ENCODE peak calls at places on chromosomes 2 and 18, in six cellular contexts. One of them, this sample, is unnamed.

GRCh38 chr2:164773635-164774034 is 68.0 kb downstream of the COBLL1 start:
- DNase-seq in dorsolateral prefrontal cortex: no peak
- DNase-seq in astrocyte of the spinal cord: no peak
- DNase-seq in PC-9: no peak
- DNase-seq in AG10803: no peak
- DNase-seq in astrocyte: no peak
- DNase-seq in this sample: no peak

GRCh38 chr2:17518212-17519154 is at the start of gene RAD51AP2:
- DNase-seq in dorsolateral prefrontal cortex: peak
- DNase-seq in astrocyte: peak
- DNase-seq in AG10803: peak
- DNase-seq in PC-9: peak
- DNase-seq in astrocyte of the spinal cord: peak
- DNase-seq in this sample: peak

GRCh38 chr2:105272176-105272575 is 30.6 kb downstream of the GPR45 start:
- DNase-seq in astrocyte: no peak
- DNase-seq in dorsolateral prefrontal cortex: no peak
- DNase-seq in astrocyte of the spinal cord: no peak
- DNase-seq in AG10803: no peak
- DNase-seq in PC-9: no peak
- DNase-seq in this sample: no peak

GRCh38 chr18:45793295-45793965 is 32.0 kb upstream of the SIGLEC15 start:
- DNase-seq in astrocyte of the spinal cord: peak
- DNase-seq in PC-9: peak
- DNase-seq in AG10803: peak
- DNase-seq in dorsolateral prefrontal cortex: no peak
- DNase-seq in astrocyte: peak
- DNase-seq in this sample: peak

GRCh38 chr18:14074187-14074586 is 58.0 kb downstream of the ZNF519 start:
- DNase-seq in PC-9: no peak
- DNase-seq in astrocyte of the spinal cord: no peak
- DNase-seq in dorsolateral prefrontal cortex: no peak
- DNase-seq in astrocyte: no peak
- DNase-seq in AG10803: no peak
- DNase-seq in this sample: no peak

GRCh38 chr2:85134255-85135065 is 1.3 kb downstream of the TCF7L1 start:
- DNase-seq in AG10803: peak
- DNase-seq in dorsolateral prefrontal cortex: no peak
- DNase-seq in astrocyte of the spinal cord: peak
- DNase-seq in astrocyte: peak
- DNase-seq in PC-9: no peak
- DNase-seq in this sample: no peak

GRCh38 chr2:209613941-209614340 is 157.7 kb upstream of the UNC80 start:
- DNase-seq in dorsolateral prefrontal cortex: no peak
- DNase-seq in AG10803: no peak
- DNase-seq in astrocyte: no peak
- DNase-seq in astrocyte of the spinal cord: no peak
- DNase-seq in PC-9: no peak
- DNase-seq in this sample: no peak

GRCh38 chr2:113156278-113157107 is 17.3 kb upstream of the PSD4 start:
- DNase-seq in dorsolateral prefrontal cortex: no peak
- DNase-seq in AG10803: no peak
- DNase-seq in PC-9: peak
- DNase-seq in astrocyte of the spinal cord: peak
- DNase-seq in astrocyte: no peak
- DNase-seq in this sample: no peak

GRCh38 chr18:61502472-61502871 is 169.2 kb downstream of the CDH20 start:
- DNase-seq in dorsolateral prefrontal cortex: no peak
- DNase-seq in astrocyte of the spinal cord: peak
- DNase-seq in astrocyte: peak
- DNase-seq in AG10803: peak
- DNase-seq in PC-9: no peak
- DNase-seq in this sample: peak

GRCh38 chr2:185522472-185522871 is 216.1 kb upstream of the FSIP2 start:
- DNase-seq in PC-9: no peak
- DNase-seq in astrocyte: no peak
- DNase-seq in dorsolateral prefrontal cortex: no peak
- DNase-seq in AG10803: no peak
- DNase-seq in astrocyte of the spinal cord: no peak
- DNase-seq in this sample: no peak

GRCh38 chr18:61655630-61656029 is 237.2 kb downstream of the RNF152 start:
- DNase-seq in astrocyte: no peak
- DNase-seq in astrocyte of the spinal cord: no peak
- DNase-seq in AG10803: no peak
- DNase-seq in PC-9: no peak
- DNase-seq in dorsolateral prefrontal cortex: no peak
- DNase-seq in this sample: no peak

GRCh38 chr2:128316777-128317185 is 1.9 kb downstream of the HS6ST1 start:
- DNase-seq in astrocyte: no peak
- DNase-seq in PC-9: no peak
- DNase-seq in dorsolateral prefrontal cortex: no peak
- DNase-seq in astrocyte of the spinal cord: no peak
- DNase-seq in AG10803: no peak
- DNase-seq in this sample: no peak

GRCh38 chr2:238729261-238729935 is 118.5 kb upstream of the TWIST2 start:
- DNase-seq in dorsolateral prefrontal cortex: no peak
- DNase-seq in PC-9: no peak
- DNase-seq in AG10803: no peak
- DNase-seq in astrocyte of the spinal cord: no peak
- DNase-seq in astrocyte: no peak
- DNase-seq in this sample: no peak

GRCh38 chr2:46690825-46691224 is 211.5 kb downstream of the TMEM247 start:
- DNase-seq in astrocyte of the spinal cord: peak
- DNase-seq in PC-9: peak
- DNase-seq in astrocyte: peak
- DNase-seq in AG10803: peak
- DNase-seq in dorsolateral prefrontal cortex: no peak
- DNase-seq in this sample: peak

GRCh38 chr18:23890589-23890988 is 124.0 kb upstream of the TTC39C start:
- DNase-seq in astrocyte of the spinal cord: peak
- DNase-seq in dorsolateral prefrontal cortex: no peak
- DNase-seq in astrocyte: peak
- DNase-seq in PC-9: peak
- DNase-seq in AG10803: peak
- DNase-seq in this sample: peak

GRCh38 chr2:54166121-54166773 is 50.8 kb downstream of the ACYP2 start:
- DNase-seq in astrocyte of the spinal cord: no peak
- DNase-seq in astrocyte: no peak
- DNase-seq in AG10803: peak
- DNase-seq in PC-9: no peak
- DNase-seq in dorsolateral prefrontal cortex: no peak
- DNase-seq in this sample: no peak

GRCh38 chr2:179352181-179352580 is 87.5 kb upstream of the SESTD1 start:
- DNase-seq in dorsolateral prefrontal cortex: no peak
- DNase-seq in AG10803: no peak
- DNase-seq in PC-9: no peak
- DNase-seq in astrocyte of the spinal cord: no peak
- DNase-seq in astrocyte: no peak
- DNase-seq in this sample: no peak

GRCh38 chr2:191555092-191555742 is 122.7 kb upstream of the NABP1 start:
- DNase-seq in astrocyte: peak
- DNase-seq in PC-9: peak
- DNase-seq in AG10803: peak
- DNase-seq in astrocyte of the spinal cord: peak
- DNase-seq in dorsolateral prefrontal cortex: peak
- DNase-seq in this sample: peak

GRCh38 chr18:79590191-79591039 is 89.2 kb upstream of the CTDP1 start:
- DNase-seq in astrocyte: no peak
- DNase-seq in PC-9: no peak
- DNase-seq in AG10803: peak
- DNase-seq in astrocyte of the spinal cord: peak
- DNase-seq in dorsolateral prefrontal cortex: no peak
- DNase-seq in this sample: no peak

GRCh38 chr18:39751161-39751560 is 2185.6 kb upstream of the CELF4 start:
- DNase-seq in dorsolateral prefrontal cortex: no peak
- DNase-seq in astrocyte of the spinal cord: peak
- DNase-seq in AG10803: no peak
- DNase-seq in PC-9: no peak
- DNase-seq in astrocyte: peak
- DNase-seq in this sample: no peak

GRCh38 chr2:220103596-220103995 is 476.2 kb downstream of the SLC4A3 start:
- DNase-seq in astrocyte of the spinal cord: no peak
- DNase-seq in dorsolateral prefrontal cortex: no peak
- DNase-seq in AG10803: no peak
- DNase-seq in astrocyte: no peak
- DNase-seq in PC-9: no peak
- DNase-seq in this sample: no peak

GRCh38 chr18:68177807-68178702 is 536.9 kb downstream of the TMX3 start:
- DNase-seq in astrocyte of the spinal cord: peak
- DNase-seq in AG10803: peak
- DNase-seq in dorsolateral prefrontal cortex: no peak
- DNase-seq in PC-9: peak
- DNase-seq in astrocyte: peak
- DNase-seq in this sample: peak

GRCh38 chr2:100004348-100004884 is 138.0 kb downstream of the AFF3 start:
- DNase-seq in PC-9: no peak
- DNase-seq in dorsolateral prefrontal cortex: no peak
- DNase-seq in AG10803: no peak
- DNase-seq in astrocyte of the spinal cord: no peak
- DNase-seq in astrocyte: no peak
- DNase-seq in this sample: no peak

GRCh38 chr2:134836986-134837385 is 1.4 kb upstream of the ACMSD start:
- DNase-seq in dorsolateral prefrontal cortex: no peak
- DNase-seq in AG10803: peak
- DNase-seq in astrocyte: peak
- DNase-seq in astrocyte of the spinal cord: peak
- DNase-seq in PC-9: peak
- DNase-seq in this sample: peak

GRCh38 chr18:13191779-13192178 is 26.8 kb upstream of the LDLRAD4 start:
- DNase-seq in dorsolateral prefrontal cortex: no peak
- DNase-seq in AG10803: no peak
- DNase-seq in astrocyte: no peak
- DNase-seq in PC-9: no peak
- DNase-seq in astrocyte of the spinal cord: peak
- DNase-seq in this sample: no peak

GRCh38 chr2:165825041-165825440 is 31.0 kb upstream of the GALNT3 start:
- DNase-seq in dorsolateral prefrontal cortex: no peak
- DNase-seq in astrocyte of the spinal cord: peak
- DNase-seq in astrocyte: peak
- DNase-seq in AG10803: peak
- DNase-seq in PC-9: no peak
- DNase-seq in this sample: no peak

GRCh38 chr2:18991177-18992168 is 366.9 kb downstream of the OSR1 start:
- DNase-seq in astrocyte: peak
- DNase-seq in astrocyte of the spinal cord: peak
- DNase-seq in dorsolateral prefrontal cortex: no peak
- DNase-seq in AG10803: peak
- DNase-seq in PC-9: peak
- DNase-seq in this sample: peak

GRCh38 chr2:227106845-227107759 is 56.9 kb downstream of the COL4A4 start:
- DNase-seq in AG10803: peak
- DNase-seq in astrocyte of the spinal cord: peak
- DNase-seq in PC-9: peak
- DNase-seq in astrocyte: peak
- DNase-seq in dorsolateral prefrontal cortex: peak
- DNase-seq in this sample: peak

GRCh38 chr2:74507145-74507925 is at the start of gene PCGF1:
- DNase-seq in AG10803: peak
- DNase-seq in astrocyte of the spinal cord: peak
- DNase-seq in astrocyte: peak
- DNase-seq in dorsolateral prefrontal cortex: peak
- DNase-seq in PC-9: peak
- DNase-seq in this sample: peak
- TF ChIP-seq CTCF in AG10803: peak
- TF ChIP-seq CTCF in astrocyte of the spinal cord: peak
- TF ChIP-seq CTCF in astrocyte: peak
- TF ChIP-seq CTCF in dorsolateral prefrontal cortex: no peak
- TF ChIP-seq CTCF in PC-9: peak
- TF ChIP-seq CTCF in this sample: peak

DNA sequence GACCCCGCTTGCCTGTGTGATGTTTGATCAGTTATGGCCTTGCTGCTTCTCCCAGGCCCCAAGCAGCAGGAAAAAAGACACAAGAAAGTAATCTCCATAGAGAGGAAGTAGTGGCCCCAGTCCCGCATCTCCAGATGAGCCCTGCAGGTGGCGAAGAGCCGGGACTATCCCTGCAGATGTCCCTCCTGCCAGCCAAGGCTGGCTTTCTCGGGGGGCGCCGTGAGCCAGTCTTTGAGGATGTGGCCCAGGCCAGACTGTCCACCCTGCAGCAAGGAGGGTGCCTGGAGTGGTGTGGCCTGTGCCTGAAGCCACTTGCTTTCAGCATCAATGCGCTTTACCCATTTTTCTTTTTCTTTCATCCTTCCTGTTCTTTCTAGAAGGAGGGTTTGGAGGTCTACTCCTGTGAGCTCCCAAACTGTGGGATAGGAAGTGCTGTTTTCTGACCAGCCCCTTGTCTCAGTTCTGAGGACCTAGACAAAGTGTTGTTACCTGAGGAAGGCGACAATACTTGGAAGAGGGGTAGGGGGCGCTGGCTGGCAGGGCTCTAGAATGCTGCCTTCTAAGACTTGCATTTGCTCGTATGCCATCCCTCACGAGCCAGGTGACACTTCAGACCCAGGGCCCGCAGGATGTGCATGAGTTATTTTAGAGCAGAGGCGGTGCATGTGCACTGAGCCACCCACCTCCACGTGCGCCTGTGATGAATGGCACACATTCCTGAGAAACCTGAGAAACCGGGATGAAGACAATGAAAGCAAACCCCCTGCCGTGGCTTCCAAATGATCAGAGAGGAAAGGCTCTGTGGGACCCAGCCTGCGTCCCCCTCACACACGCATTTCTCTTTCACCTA is 255.8 kb downstream of the FBXO15 start:
- DNase-seq in astrocyte: no peak
- DNase-seq in PC-9: no peak
- DNase-seq in astrocyte of the spinal cord: no peak
- DNase-seq in AG10803: no peak
- DNase-seq in dorsolateral prefrontal cortex: no peak
- DNase-seq in this sample: no peak
- TF ChIP-seq CTCF in astrocyte: no peak
- TF ChIP-seq CTCF in PC-9: peak
- TF ChIP-seq CTCF in astrocyte of the spinal cord: peak
- TF ChIP-seq CTCF in AG10803: peak
- TF ChIP-seq CTCF in dorsolateral prefrontal cortex: no peak
- TF ChIP-seq CTCF in this sample: peak

GRCh38 chr2:193240752-193241151 is 1046.0 kb upstream of the TMEFF2 start:
- DNase-seq in dorsolateral prefrontal cortex: no peak
- DNase-seq in astrocyte of the spinal cord: no peak
- DNase-seq in PC-9: no peak
- DNase-seq in astrocyte: no peak
- DNase-seq in AG10803: no peak
- DNase-seq in this sample: no peak
- TF ChIP-seq CTCF in dorsolateral prefrontal cortex: peak
- TF ChIP-seq CTCF in astrocyte of the spinal cord: peak
- TF ChIP-seq CTCF in PC-9: peak
- TF ChIP-seq CTCF in astrocyte: no peak
- TF ChIP-seq CTCF in AG10803: no peak
- TF ChIP-seq CTCF in this sample: no peak

GRCh38 chr2:217166241-217166640 is 306.4 kb upstream of the TNP1 start:
- DNase-seq in AG10803: peak
- DNase-seq in astrocyte: peak
- DNase-seq in dorsolateral prefrontal cortex: no peak
- DNase-seq in astrocyte of the spinal cord: peak
- DNase-seq in PC-9: no peak
- DNase-seq in this sample: peak
- TF ChIP-seq CTCF in AG10803: peak
- TF ChIP-seq CTCF in astrocyte: peak
- TF ChIP-seq CTCF in dorsolateral prefrontal cortex: peak
- TF ChIP-seq CTCF in astrocyte of the spinal cord: peak
- TF ChIP-seq CTCF in PC-9: peak
- TF ChIP-seq CTCF in this sample: peak

GRCh38 chr2:44937688-44938240 is 3.7 kb upstream of the SIX3 start:
- DNase-seq in astrocyte: no peak
- DNase-seq in PC-9: peak
- DNase-seq in astrocyte of the spinal cord: no peak
- DNase-seq in AG10803: no peak
- DNase-seq in dorsolateral prefrontal cortex: no peak
- DNase-seq in this sample: no peak
- TF ChIP-seq CTCF in astrocyte: no peak
- TF ChIP-seq CTCF in PC-9: no peak
- TF ChIP-seq CTCF in astrocyte of the spinal cord: no peak
- TF ChIP-seq CTCF in AG10803: no peak
- TF ChIP-seq CTCF in dorsolateral prefrontal cortex: no peak
- TF ChIP-seq CTCF in this sample: no peak